ENCODE peak calls at places on chromosomes 16 and 17, in four cellular contexts. One of them, this sample, is unnamed.

GRCh38 chr17:65122836-65123756 is 14.1 kb upstream of the RGS9 start:
- DNase-seq in activated T-helper 1 cell treated with Interleukin-2 at 50 U/mL for 16 hours: peak
- DNase-seq in hepatic stellate cell: peak
- DNase-seq in fibroblast of the aortic adventitia: peak
- DNase-seq in this sample: peak

GRCh38 chr17:75486151-75486550 is 29.2 kb downstream of the CASKIN2 start:
- DNase-seq in activated T-helper 1 cell treated with Interleukin-2 at 50 U/mL for 16 hours: no peak
- DNase-seq in hepatic stellate cell: no peak
- DNase-seq in fibroblast of the aortic adventitia: no peak
- DNase-seq in this sample: no peak

GRCh38 chr17:81868674-81869220 is 2.4 kb downstream of the ARHGDIA start:
- DNase-seq in activated T-helper 1 cell treated with Interleukin-2 at 50 U/mL for 16 hours: no peak
- DNase-seq in hepatic stellate cell: peak
- DNase-seq in fibroblast of the aortic adventitia: peak
- DNase-seq in this sample: peak

GRCh38 chr16:9088848-9089247 is 2.6 kb upstream of the HAPSTR1 start:
- DNase-seq in activated T-helper 1 cell treated with Interleukin-2 at 50 U/mL for 16 hours: no peak
- DNase-seq in hepatic stellate cell: no peak
- DNase-seq in fibroblast of the aortic adventitia: no peak
- DNase-seq in this sample: no peak

GRCh38 chr16:983044-984030 is 1.8 kb downstream of the SOX8 start:
- DNase-seq in activated T-helper 1 cell treated with Interleukin-2 at 50 U/mL for 16 hours: no peak
- DNase-seq in hepatic stellate cell: no peak
- DNase-seq in fibroblast of the aortic adventitia: no peak
- DNase-seq in this sample: no peak

GRCh38 chr17:28447396-28447760 is 26.1 kb upstream of the SLC13A2 start:
- DNase-seq in activated T-helper 1 cell treated with Interleukin-2 at 50 U/mL for 16 hours: no peak
- DNase-seq in hepatic stellate cell: no peak
- DNase-seq in fibroblast of the aortic adventitia: no peak
- DNase-seq in this sample: no peak

GRCh38 chr17:78129385-78130079 is 977 bp upstream of the TMC6 start:
- DNase-seq in activated T-helper 1 cell treated with Interleukin-2 at 50 U/mL for 16 hours: no peak
- DNase-seq in hepatic stellate cell: no peak
- DNase-seq in fibroblast of the aortic adventitia: no peak
- DNase-seq in this sample: no peak

GRCh38 chr17:10205549-10206185 is 7.3 kb upstream of the GAS7 start:
- DNase-seq in activated T-helper 1 cell treated with Interleukin-2 at 50 U/mL for 16 hours: no peak
- DNase-seq in hepatic stellate cell: no peak
- DNase-seq in fibroblast of the aortic adventitia: no peak
- DNase-seq in this sample: no peak

GRCh38 chr16:12060751-12061150 is 84.2 kb downstream of the SNX29 start:
- DNase-seq in activated T-helper 1 cell treated with Interleukin-2 at 50 U/mL for 16 hours: no peak
- DNase-seq in hepatic stellate cell: no peak
- DNase-seq in fibroblast of the aortic adventitia: no peak
- DNase-seq in this sample: no peak

This sample was measured in brain microvascular endothelial cell.